ENCODE peak calls at places on chromosomes 6 and 20, in six cellular contexts. One of them, this sample, is unnamed. For H3K9me3, the result is how much of the 10 kb centered on the place peaks cover.

GRCh38 chr6:116462516-116462915 is 1.3 kb downstream of the CALHM6 start:
- DNase-seq in SJCRH30: no peak
- DNase-seq in A673: no peak
- DNase-seq in tibial nerve: no peak
- DNase-seq in PC-9: no peak
- DNase-seq in lower lobe of right lung: no peak
- DNase-seq in this sample: no peak

GRCh38 chr20:9200620-9201019 is 131.7 kb downstream of the PLCB4 start:
- DNase-seq in PC-9: peak
- DNase-seq in SJCRH30: no peak
- DNase-seq in A673: peak
- DNase-seq in tibial nerve: no peak
- DNase-seq in lower lobe of right lung: no peak
- DNase-seq in this sample: no peak

GRCh38 chr6:163588211-163588919 is 173.8 kb downstream of the QKI start:
- DNase-seq in tibial nerve: no peak
- DNase-seq in PC-9: no peak
- DNase-seq in A673: peak
- DNase-seq in SJCRH30: no peak
- DNase-seq in lower lobe of right lung: no peak
- DNase-seq in this sample: no peak

GRCh38 chr6:94658929-94659328 is 918.4 kb upstream of the MANEA start:
- DNase-seq in SJCRH30: no peak
- DNase-seq in tibial nerve: no peak
- DNase-seq in lower lobe of right lung: no peak
- DNase-seq in PC-9: no peak
- DNase-seq in A673: no peak
- DNase-seq in this sample: no peak

GRCh38 chr20:47989957-47990356 is 204.7 kb upstream of the SULF2 start:
- DNase-seq in tibial nerve: no peak
- DNase-seq in SJCRH30: no peak
- DNase-seq in PC-9: peak
- DNase-seq in A673: no peak
- DNase-seq in lower lobe of right lung: no peak
- DNase-seq in this sample: peak

GRCh38 chr6:151285121-151285520 is 45.4 kb downstream of the AKAP12 start:
- DNase-seq in SJCRH30: no peak
- DNase-seq in PC-9: no peak
- DNase-seq in A673: peak
- DNase-seq in lower lobe of right lung: no peak
- DNase-seq in tibial nerve: no peak
- DNase-seq in this sample: no peak

GRCh38 chr6:102848796-102849195 is 1455.3 kb downstream of the GRIK2 start:
- DNase-seq in lower lobe of right lung: no peak
- DNase-seq in SJCRH30: no peak
- DNase-seq in tibial nerve: no peak
- DNase-seq in PC-9: peak
- DNase-seq in A673: no peak
- DNase-seq in this sample: no peak

GRCh38 chr6:14381225-14381887 is 263.8 kb downstream of the CD83 start:
- DNase-seq in tibial nerve: no peak
- DNase-seq in lower lobe of right lung: no peak
- DNase-seq in A673: peak
- DNase-seq in PC-9: no peak
- DNase-seq in SJCRH30: no peak
- DNase-seq in this sample: no peak

GRCh38 chr6:38501931-38502330 is 137.8 kb downstream of the BTBD9 start:
- DNase-seq in tibial nerve: no peak
- DNase-seq in lower lobe of right lung: no peak
- DNase-seq in SJCRH30: peak
- DNase-seq in A673: peak
- DNase-seq in PC-9: no peak
- DNase-seq in this sample: peak

GRCh38 chr6:79647756-79648155 is 16.6 kb downstream of the SH3BGRL2 start:
- DNase-seq in A673: no peak
- DNase-seq in tibial nerve: no peak
- DNase-seq in PC-9: no peak
- DNase-seq in lower lobe of right lung: no peak
- DNase-seq in SJCRH30: no peak
- DNase-seq in this sample: no peak

GRCh38 chr20:46151936-46152335 is 33.8 kb downstream of the CD40 start:
- DNase-seq in lower lobe of right lung: no peak
- DNase-seq in A673: no peak
- DNase-seq in tibial nerve: no peak
- DNase-seq in SJCRH30: no peak
- DNase-seq in PC-9: no peak
- DNase-seq in this sample: peak

GRCh38 chr20:51017313-51017712 is 5.6 kb downstream of the KCNG1 start:
- DNase-seq in tibial nerve: no peak
- DNase-seq in lower lobe of right lung: no peak
- DNase-seq in PC-9: no peak
- DNase-seq in A673: no peak
- DNase-seq in SJCRH30: no peak
- DNase-seq in this sample: no peak

GRCh38 chr6:2412731-2413130 is 167.3 kb upstream of the GMDS start:
- DNase-seq in tibial nerve: no peak
- DNase-seq in A673: no peak
- DNase-seq in lower lobe of right lung: no peak
- DNase-seq in SJCRH30: no peak
- DNase-seq in PC-9: no peak
- DNase-seq in this sample: no peak

GRCh38 chr6:105606871-105607421 is 204.1 kb upstream of the PREP start:
- DNase-seq in A673: no peak
- DNase-seq in SJCRH30: no peak
- DNase-seq in tibial nerve: no peak
- DNase-seq in lower lobe of right lung: no peak
- DNase-seq in PC-9: peak
- DNase-seq in this sample: no peak

GRCh38 chr6:108113557-108114519 is 39.3 kb upstream of the OSTM1 start:
- DNase-seq in PC-9: peak
- DNase-seq in SJCRH30: peak
- DNase-seq in tibial nerve: peak
- DNase-seq in lower lobe of right lung: peak
- DNase-seq in A673: peak
- DNase-seq in this sample: no peak

GRCh38 chr20:57266251-57267157 is at the start of gene BMP7:
- DNase-seq in tibial nerve: no peak
- DNase-seq in lower lobe of right lung: no peak
- DNase-seq in SJCRH30: peak
- DNase-seq in A673: peak
- DNase-seq in PC-9: no peak
- DNase-seq in this sample: peak

GRCh38 chr6:108944707-108945685 is 96.8 kb downstream of the ARMC2 start:
- DNase-seq in SJCRH30: no peak
- DNase-seq in tibial nerve: peak
- DNase-seq in A673: no peak
- DNase-seq in PC-9: no peak
- DNase-seq in lower lobe of right lung: no peak
- DNase-seq in this sample: no peak

GRCh38 chr6:84280030-84280429 is 52.6 kb upstream of the CEP162 start:
- DNase-seq in lower lobe of right lung: no peak
- DNase-seq in PC-9: no peak
- DNase-seq in tibial nerve: no peak
- DNase-seq in A673: no peak
- DNase-seq in SJCRH30: peak
- DNase-seq in this sample: no peak

GRCh38 chr20:37969949-37970855 is 63.1 kb downstream of the TTI1 start:
- DNase-seq in lower lobe of right lung: no peak
- DNase-seq in PC-9: no peak
- DNase-seq in SJCRH30: no peak
- DNase-seq in tibial nerve: no peak
- DNase-seq in A673: no peak
- DNase-seq in this sample: no peak

GRCh38 chr20:46058656-46059281 is 29.8 kb downstream of the SLC12A5 start:
- DNase-seq in tibial nerve: no peak
- DNase-seq in lower lobe of right lung: peak
- DNase-seq in PC-9: no peak
- DNase-seq in A673: no peak
- DNase-seq in SJCRH30: no peak
- DNase-seq in this sample: no peak

GRCh38 chr6:138945354-138945753 is 42.7 kb downstream of the REPS1 start:
- DNase-seq in lower lobe of right lung: no peak
- DNase-seq in A673: peak
- DNase-seq in tibial nerve: no peak
- DNase-seq in SJCRH30: no peak
- DNase-seq in PC-9: no peak
- DNase-seq in this sample: peak

GRCh38 chr6:133466666-133467065 is 225.5 kb downstream of the EYA4 start:
- DNase-seq in SJCRH30: no peak
- DNase-seq in PC-9: no peak
- DNase-seq in A673: peak
- DNase-seq in tibial nerve: no peak
- DNase-seq in lower lobe of right lung: no peak
- DNase-seq in this sample: no peak
- H3K4me3 ChIP-seq in SJCRH30: no peak
- H3K4me3 ChIP-seq in PC-9: no peak
- H3K4me3 ChIP-seq in A673: no peak
- H3K4me3 ChIP-seq in tibial nerve: no peak
- H3K4me3 ChIP-seq in lower lobe of right lung: no peak
- H3K4me3 ChIP-seq in this sample: no peak

GRCh38 chr6:95804847-95805541 is 210.8 kb upstream of the FUT9 start:
- DNase-seq in SJCRH30: no peak
- DNase-seq in PC-9: no peak
- DNase-seq in tibial nerve: no peak
- DNase-seq in lower lobe of right lung: no peak
- DNase-seq in A673: no peak
- DNase-seq in this sample: no peak
- H3K27ac ChIP-seq in SJCRH30: no peak
- H3K27ac ChIP-seq in PC-9: no peak
- H3K27ac ChIP-seq in tibial nerve: no peak
- H3K27ac ChIP-seq in lower lobe of right lung: no peak
- H3K27ac ChIP-seq in A673: no peak
- H3K27ac ChIP-seq in this sample: no peak

GRCh38 chr6:170165501-170166117 is 125.3 kb downstream of the DLL1 start:
- DNase-seq in SJCRH30: no peak
- DNase-seq in A673: no peak
- DNase-seq in lower lobe of right lung: peak
- DNase-seq in PC-9: no peak
- DNase-seq in tibial nerve: no peak
- DNase-seq in this sample: no peak
- H3K9me3 ChIP-seq in SJCRH30: under half
- H3K9me3 ChIP-seq in A673: under half
- H3K9me3 ChIP-seq in lower lobe of right lung: under half
- H3K9me3 ChIP-seq in PC-9: under half
- H3K9me3 ChIP-seq in tibial nerve: under half
- H3K9me3 ChIP-seq in this sample: under half

GRCh38 chr20:25313608-25314007 is 65.7 kb downstream of the PYGB start:
- DNase-seq in A673: no peak
- DNase-seq in tibial nerve: no peak
- DNase-seq in SJCRH30: no peak
- DNase-seq in lower lobe of right lung: no peak
- DNase-seq in PC-9: no peak
- DNase-seq in this sample: no peak

GRCh38 chr20:25309395-25310267 is 61.7 kb downstream of the PYGB start:
- DNase-seq in PC-9: peak
- DNase-seq in tibial nerve: peak
- DNase-seq in lower lobe of right lung: peak
- DNase-seq in SJCRH30: no peak
- DNase-seq in A673: no peak
- DNase-seq in this sample: no peak

GRCh38 chr20:25310268-25310920 is 62.5 kb downstream of the PYGB start:
- DNase-seq in SJCRH30: peak
- DNase-seq in PC-9: peak
- DNase-seq in tibial nerve: peak
- DNase-seq in lower lobe of right lung: peak
- DNase-seq in A673: peak
- DNase-seq in this sample: peak

GRCh38 chr20:25308671-25309394 is 60.9 kb downstream of the PYGB start:
- DNase-seq in A673: no peak
- DNase-seq in lower lobe of right lung: peak
- DNase-seq in SJCRH30: no peak
- DNase-seq in tibial nerve: no peak
- DNase-seq in PC-9: peak
- DNase-seq in this sample: no peak

DNA sequence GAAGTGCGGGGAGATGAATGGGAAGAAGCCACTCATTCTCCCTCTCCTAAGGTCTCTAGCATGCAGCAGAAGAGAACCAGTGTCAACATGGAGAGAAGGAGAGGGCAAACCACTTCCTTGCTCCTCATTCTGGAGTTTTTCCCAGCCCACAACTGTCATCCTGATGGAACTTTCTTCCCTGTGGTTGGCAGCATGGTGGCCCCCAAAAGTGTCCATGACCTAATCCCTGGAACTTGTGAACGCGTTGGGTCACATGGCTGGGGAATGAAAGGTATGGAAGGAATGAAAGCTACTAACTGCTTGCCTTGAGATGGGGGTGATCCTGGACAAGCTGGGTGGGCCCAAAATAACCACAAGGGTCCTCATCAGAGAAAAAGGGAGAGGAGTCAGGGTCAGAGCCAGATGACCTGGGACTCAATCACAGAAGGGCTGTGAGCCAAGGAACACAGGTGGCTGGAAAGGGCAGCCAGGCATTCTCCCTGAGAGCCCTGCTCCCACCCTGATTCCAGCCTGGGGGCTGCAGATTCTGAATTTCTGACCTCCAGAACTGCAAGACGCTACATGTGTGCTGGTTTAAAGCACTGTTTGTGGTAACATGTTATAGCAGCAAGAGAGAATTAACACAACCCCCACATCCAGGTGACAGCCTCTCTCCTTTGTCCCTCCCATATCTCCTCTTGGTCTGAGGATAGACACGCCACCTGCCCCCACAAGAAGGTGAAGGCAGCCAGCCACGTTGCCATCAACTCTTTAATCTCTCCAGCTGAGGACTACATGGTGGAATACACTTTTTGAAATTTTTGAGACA is 63.2 kb downstream of the PYGB start:
- DNase-seq in PC-9: peak
- DNase-seq in tibial nerve: peak
- DNase-seq in A673: no peak
- DNase-seq in SJCRH30: peak
- DNase-seq in lower lobe of right lung: peak
- DNase-seq in this sample: no peak
- H3K4me3 ChIP-seq in PC-9: no peak
- H3K4me3 ChIP-seq in tibial nerve: peak
- H3K4me3 ChIP-seq in A673: no peak
- H3K4me3 ChIP-seq in SJCRH30: no peak
- H3K4me3 ChIP-seq in lower lobe of right lung: peak
- H3K4me3 ChIP-seq in this sample: no peak